ENCODE peak calls at places on chromosomes 4 and X, in six cellular contexts. X is Peyer's patch, L is tibial nerve, K is sigmoid colon, V is lower lobe of right lung, R is endothelial cell of umbilical vein. J is an unnamed sample. For H3K4me1, the result is how much of the 10 kb centered on the place peaks cover.

GRCh38 chr4:5024673-5025072 is 5.4 kb upstream of the CYTL1 start:
- DNase-seq in X (no peak), V (no peak), K (no peak), R (no peak), L (peak), J (no peak)

GRCh38 chrX:130110379-130111219 is at the start of gene ELF4:
- DNase-seq in R (no peak), L (no peak), X (peak), V (peak), K (peak), J (no peak)

GRCh38 chr4:1517592-1518411 is 111.6 kb upstream of the NKX1-1 start:
- DNase-seq in V (peak), X (no peak), L (no peak), R (no peak), K (peak), J (no peak)

GRCh38 chr4:112521123-112522116 is 5.4 kb upstream of the NEUROG2 start:
- DNase-seq in R (no peak), L (no peak), X (peak), K (no peak), V (no peak), J (no peak)

GRCh38 chrX:134460861-134461218 is 875 bp downstream of the HPRT1 start:
- DNase-seq in L (no peak), X (no peak), K (no peak), R (peak), V (no peak), J (no peak)

GRCh38 chrX:13147758-13148157 is 103.3 kb upstream of the FAM9C start:
- DNase-seq in X (no peak), K (no peak), L (no peak), V (no peak), R (peak), J (no peak)

GRCh38 chr4:82784615-82785247 is 13.9 kb downstream of the SCD5 start:
- DNase-seq in R (peak), K (no peak), V (no peak), X (no peak), L (no peak), J (no peak)

GRCh38 chr4:110480741-110481271 is 4.9 kb downstream of the ENPEP start:
- DNase-seq in X (no peak), V (no peak), L (no peak), K (no peak), R (no peak), J (no peak)

GRCh38 chrX:86210772-86211171 is 62.5 kb downstream of the DACH2 start:
- DNase-seq in K (no peak), X (no peak), V (no peak), R (no peak), L (no peak), J (no peak)

GRCh38 chr4:16160457-16160856 is 65.8 kb downstream of the TAPT1 start:
- DNase-seq in R (peak), X (no peak), L (no peak), V (no peak), K (no peak), J (no peak)

GRCh38 chr4:24404281-24404680 is 180.1 kb downstream of the DHX15 start:
- DNase-seq in R (no peak), L (no peak), X (no peak), V (no peak), K (no peak), J (no peak)

GRCh38 chr4:56245547-56246229 is 141.6 kb downstream of the AASDH start:
- DNase-seq in R (no peak), X (no peak), K (no peak), V (no peak), L (no peak), J (no peak)

DNA sequence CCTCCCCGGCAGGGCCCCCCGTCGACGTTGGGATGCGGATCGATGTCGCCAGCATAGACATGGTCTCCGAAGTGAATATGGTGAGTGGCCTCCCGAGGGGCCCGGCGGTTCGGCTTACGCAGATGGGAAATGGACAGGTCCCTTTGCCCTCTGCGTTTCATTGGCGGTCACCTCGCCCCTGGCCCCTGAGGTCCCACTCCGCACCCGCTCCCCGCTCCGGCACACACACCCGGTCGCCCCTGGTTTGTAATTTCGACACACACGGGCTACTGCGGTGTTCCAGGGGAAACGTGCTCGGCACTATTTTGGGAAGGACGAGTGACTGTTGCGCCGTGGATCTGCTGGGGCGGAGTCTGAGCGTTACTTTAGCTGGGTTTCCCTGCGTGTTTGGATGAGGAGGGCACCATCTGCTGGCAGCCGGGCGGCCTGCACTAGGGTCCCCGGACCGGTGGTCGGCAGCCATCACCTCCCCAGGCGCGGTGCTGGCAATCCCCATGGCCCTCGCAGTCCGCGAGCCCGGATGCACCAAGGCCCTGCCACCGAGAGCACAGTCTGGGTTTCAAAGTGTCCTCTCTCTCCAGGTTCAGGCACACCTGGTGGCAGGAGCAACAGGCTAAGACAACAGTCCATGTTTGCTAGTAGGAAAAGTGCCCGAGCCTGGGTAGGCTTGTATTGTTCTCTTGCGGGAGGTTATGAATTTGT is 1.2 kb downstream of the GABRB1 start:
- DNase-seq in R (peak), L (no peak), K (peak), V (peak), X (peak), J (peak)
- H3K4me3 ChIP-seq in R (peak), L (peak), K (peak), V (peak), X (peak), J (peak)

GRCh38 chr4:27096142-27096824 is 235.6 kb downstream of the STIM2 start:
- DNase-seq in R (no peak), L (no peak), V (no peak), K (no peak), X (no peak), J (no peak)
- TF ChIP-seq CTCF in R (no peak), L (no peak), V (no peak), K (no peak), X (no peak), J (no peak)

GRCh38 chr4:84917087-84917821 is 49.2 kb downstream of the WDFY3 start:
- DNase-seq in V (no peak), R (no peak), K (no peak), L (no peak), X (no peak), J (no peak)

GRCh38 chr4:84920591-84920990 is 45.9 kb downstream of the WDFY3 start:
- DNase-seq in L (no peak), R (peak), V (no peak), K (no peak), X (no peak), J (no peak)

GRCh38 chr4:84916233-84916632 is 50.3 kb downstream of the WDFY3 start:
- DNase-seq in L (no peak), X (no peak), V (no peak), K (no peak), R (peak), J (no peak)

GRCh38 chr4:84915396-84915780 is 51.1 kb downstream of the WDFY3 start:
- DNase-seq in L (no peak), V (no peak), K (no peak), X (no peak), R (peak), J (no peak)

GRCh38 chr4:84917869-84918600 is 48.5 kb downstream of the WDFY3 start:
- DNase-seq in V (no peak), L (no peak), K (no peak), X (no peak), R (peak), J (no peak)
- H3K4me1 ChIP-seq in V (under half), L (under half), K (under half), X (under half), R (under half), J (under half)

DNA sequence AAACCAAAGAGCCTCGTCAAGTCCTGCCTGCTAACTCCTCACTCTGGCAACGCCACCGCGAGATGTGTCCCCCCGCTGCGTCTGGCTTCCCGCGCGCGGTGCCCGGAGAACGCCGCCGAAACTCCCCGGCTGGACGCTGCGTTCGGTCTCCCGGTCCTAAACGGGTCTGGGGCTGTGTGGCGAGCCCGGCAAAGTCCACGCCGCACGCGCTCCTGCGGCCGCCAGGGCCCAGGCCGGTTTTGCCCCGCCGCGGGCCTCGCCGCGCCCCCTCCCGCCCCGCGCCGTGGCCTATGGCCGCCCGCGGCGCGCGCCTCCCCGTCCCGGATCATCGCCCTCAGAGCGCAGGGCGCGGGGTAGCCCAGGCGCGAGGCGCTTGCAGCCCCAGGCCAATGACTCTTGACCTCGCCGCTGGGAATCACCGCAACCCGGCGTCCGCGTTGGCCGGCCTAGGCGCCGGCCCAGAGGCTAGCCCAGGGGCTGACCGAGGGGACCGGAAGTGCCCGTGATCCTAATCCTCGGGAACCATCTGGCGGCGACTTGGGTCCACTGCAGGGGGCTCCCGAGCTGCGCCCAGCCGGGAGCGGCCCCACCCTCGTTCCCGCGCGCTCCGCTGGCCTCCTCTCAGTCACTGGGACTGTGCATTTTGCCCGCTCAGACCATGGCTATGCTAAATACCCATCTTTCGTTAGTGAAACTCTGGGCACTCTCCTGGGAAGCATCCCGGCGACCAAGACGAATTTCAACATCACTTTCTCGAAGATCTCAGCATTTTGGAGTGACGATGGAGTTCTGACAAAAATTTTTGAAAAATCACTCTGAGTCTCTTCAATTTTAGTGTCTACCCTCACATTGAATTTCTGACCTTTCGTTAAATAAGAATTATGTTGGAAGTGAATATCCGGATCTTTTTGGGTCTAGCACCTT is at the start of gene AADAT:
- DNase-seq in L (peak), X (peak), V (peak), R (peak), K (peak), J (peak)
- H3K4me3 ChIP-seq in L (peak), X (peak), V (peak), R (peak), K (peak), J (peak)

GRCh38 chrX:38627683-38628082 is 66.3 kb downstream of the TSPAN7 start:
- DNase-seq in L (no peak), R (peak), X (no peak), V (no peak), K (no peak), J (no peak)
- TF ChIP-seq CTCF in L (no peak), R (peak), X (no peak), V (peak), K (no peak), J (no peak)

DNA sequence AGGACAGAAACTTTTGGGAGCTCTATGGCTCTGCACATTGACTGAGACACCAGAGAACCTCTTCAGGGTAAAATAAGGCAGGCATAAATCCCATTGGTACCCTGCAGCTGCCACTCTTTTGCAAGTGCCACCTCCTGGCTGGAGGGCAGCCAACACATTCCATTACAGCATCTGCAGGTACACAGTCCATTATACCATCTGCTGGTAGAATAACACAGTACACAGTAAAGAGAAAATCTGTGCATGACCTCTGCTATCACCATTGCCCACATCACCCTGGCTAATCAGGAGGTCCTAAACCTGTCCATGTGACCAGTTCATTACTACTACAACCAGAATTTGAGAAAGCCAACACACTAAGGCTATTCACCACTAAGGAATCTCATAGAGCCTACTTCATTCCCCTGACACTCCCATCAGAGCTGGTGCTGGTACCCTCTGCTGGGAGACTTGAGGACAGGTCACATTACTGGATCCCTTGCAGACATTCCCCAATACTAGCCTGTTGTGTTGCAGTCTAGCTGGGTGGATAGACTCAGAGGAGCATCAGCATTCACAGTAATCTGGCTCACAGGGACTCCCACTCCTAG is 176.2 kb upstream of the TACR3 start:
- DNase-seq in X (no peak), R (no peak), L (no peak), V (no peak), K (no peak), J (no peak)
- H3K4me1 ChIP-seq in X (under half), R (under half), L (under half), V (under half), K (under half), J (under half)

GRCh38 chr4:3198906-3199305 is 50.1 kb upstream of the MSANTD1 start:
- DNase-seq in V (no peak), X (no peak), K (no peak), L (no peak), R (no peak), J (no peak)

GRCh38 chr4:3200423-3201090 is 48.4 kb upstream of the MSANTD1 start:
- DNase-seq in X (no peak), R (no peak), L (no peak), K (no peak), V (no peak), J (no peak)

GRCh38 chr4:3199661-3200422 is 49.1 kb upstream of the MSANTD1 start:
- DNase-seq in L (no peak), V (no peak), X (no peak), K (no peak), R (no peak), J (no peak)

GRCh38 chr4:3196670-3197359 is 52.1 kb upstream of the MSANTD1 start:
- DNase-seq in V (no peak), K (no peak), L (no peak), X (no peak), R (no peak), J (no peak)

GRCh38 chr4:3197366-3198105 is 51.4 kb upstream of the MSANTD1 start:
- DNase-seq in X (no peak), L (no peak), V (no peak), R (no peak), K (no peak), J (no peak)
- H3K4me3 ChIP-seq in X (no peak), L (no peak), V (no peak), R (no peak), K (no peak), J (no peak)

J was measured in ascending aorta.